ENCODE peak calls at places on chromosomes 13 and 19, in eight cellular contexts. G, X, M, B, W, K, N and Q are unnamed samples.

GRCh38 chr13:40692946-40693345 is 26.5 kb upstream of the FOXO1 start:
- DNase-seq in N (no peak), K (no peak), X (no peak), G (peak; percentile 75), B (no peak), W (no peak), M (no peak), Q (no peak)

GRCh38 chr13:75481176-75482069 is 546 bp downstream of the TBC1D4 start:
- DNase-seq in W (no peak), K (peak; percentile 2), M (no peak), G (peak; percentile 31), N (no peak), B (peak; percentile 7), X (peak; percentile 51), Q (no peak)

GRCh38 chr13:75042809-75043208 is 439.2 kb downstream of the TBC1D4 start:
- DNase-seq in W (no peak), X (no peak), K (no peak), G (no peak), N (no peak), M (no peak), B (no peak), Q (no peak)

GRCh38 chr13:76717092-76717491 is 169.1 kb downstream of the KCTD12 start:
- DNase-seq in W (no peak), M (no peak), N (no peak), B (no peak), G (peak; percentile 60), K (no peak), X (no peak), Q (no peak)

GRCh38 chr19:41533691-41534090 is 42.3 kb upstream of the CEACAM21 start:
- DNase-seq in X (no peak), K (no peak), M (no peak), G (no peak), N (no peak), W (no peak), B (no peak), Q (no peak)

GRCh38 chr19:57210381-57210780 is 19.1 kb downstream of the ZNF264 start:
- DNase-seq in M (no peak), W (no peak), X (no peak), K (no peak), G (no peak), N (no peak), B (no peak), Q (no peak)

GRCh38 chr19:46225558-46226004 is 4.0 kb upstream of the IGFL1 start:
- DNase-seq in N (no peak), M (no peak), B (no peak), X (no peak), K (no peak), W (no peak), G (no peak), Q (peak; percentile 4)

GRCh38 chr19:19207637-19208582 is 3.8 kb upstream of the NCAN start:
- DNase-seq in W (no peak), K (no peak), G (no peak), N (no peak), X (no peak), M (no peak), B (no peak), Q (no peak)

GRCh38 chr19:30054210-30054609 is 112.2 kb downstream of the URI1 start:
- DNase-seq in N (no peak), M (no peak), K (no peak), B (no peak), X (no peak), G (no peak), W (no peak), Q (no peak)

GRCh38 chr19:3618144-3618810 is 8.3 kb downstream of the CACTIN start:
- DNase-seq in X (no peak), W (no peak), M (peak; percentile 29), N (no peak), K (no peak), G (peak; percentile 29), B (no peak), Q (no peak)

GRCh38 chr19:2722541-2723344 is 1.6 kb upstream of the DIRAS1 start:
- DNase-seq in K (no peak), M (no peak), B (no peak), X (no peak), G (peak; percentile 80), W (no peak), N (no peak), Q (no peak)

GRCh38 chr19:32333227-32333626 is 12.2 kb upstream of the ZNF507 start:
- DNase-seq in B (no peak), N (no peak), W (no peak), M (no peak), G (no peak), X (no peak), K (no peak), Q (no peak)

GRCh38 chr13:110471833-110472162 is 89.7 kb downstream of the RAB20 start:
- DNase-seq in G (peak; percentile 85), X (no peak), N (no peak), M (no peak), B (no peak), K (no peak), W (no peak), Q (peak; percentile 70)

GRCh38 chr13:23380534-23380933 is 53.0 kb downstream of the SACS start:
- DNase-seq in X (no peak), W (no peak), K (no peak), N (no peak), M (no peak), B (no peak), G (peak; percentile 19), Q (no peak)

GRCh38 chr13:79155883-79156282 is 250.2 kb downstream of the RBM26 start:
- DNase-seq in K (no peak), B (no peak), W (no peak), M (no peak), X (no peak), G (no peak), N (no peak), Q (no peak)

GRCh38 chr13:23673354-23673753 is 103.1 kb downstream of the TNFRSF19 start:
- DNase-seq in G (peak; percentile 96), M (no peak), K (no peak), X (no peak), W (peak; percentile 47), B (no peak), N (peak; percentile 82), Q (no peak)

GRCh38 chr19:46975918-46976782 is 43.5 kb upstream of the NPAS1 start:
- DNase-seq in N (peak; percentile 99), M (no peak), W (no peak), X (no peak), K (no peak), G (peak; percentile 88), B (no peak), Q (no peak)

GRCh38 chr13:113785051-113786010 is 26.3 kb downstream of the TMEM255B start:
- DNase-seq in K (peak; percentile 39), X (peak; percentile 10), G (peak; percentile 99), B (no peak), N (peak; percentile 84), M (no peak), W (peak; percentile 65), Q (no peak)

GRCh38 chr19:17625980-17626379 is 62.2 kb downstream of the UNC13A start:
- DNase-seq in M (no peak), G (no peak), N (no peak), W (no peak), B (no peak), X (no peak), K (no peak), Q (no peak)